ENCODE peak calls at places on chromosomes 13 and 19, in four cellular contexts. S is osteocyte, A is Calu3, T is natural killer cell. Z is an unnamed sample.

GRCh38 chr13:100235311-100235901 is 146.5 kb downstream of the PCCA start:
- DNase-seq in T (no peak), A (peak), S (no peak), Z (no peak)

GRCh38 chr13:21138561-21138960 is 37.8 kb downstream of the SKA3 start:
- DNase-seq in T (no peak), S (no peak), A (no peak), Z (no peak)

GRCh38 chr13:43300817-43301216 is 277.4 kb downstream of the DNAJC15 start:
- DNase-seq in S (no peak), T (no peak), A (no peak), Z (no peak)

GRCh38 chr19:4304509-4305252 is at the start of gene FSD1:
- DNase-seq in S (peak), A (peak), T (peak), Z (peak)

GRCh38 chr13:113398963-113399754 is 35.2 kb upstream of the GRTP1 start:
- DNase-seq in A (no peak), S (no peak), T (no peak), Z (no peak)

GRCh38 chr19:54094601-54095000 is 6.0 kb downstream of the OSCAR start:
- DNase-seq in T (no peak), S (no peak), A (no peak), Z (no peak)

GRCh38 chr13:98648676-98649075 is 71.8 kb upstream of the STK24 start:
- DNase-seq in T (no peak), S (no peak), A (no peak), Z (no peak)

GRCh38 chr13:114074671-114075315 is 57.6 kb downstream of the RASA3 start:
- DNase-seq in S (no peak), T (no peak), A (no peak), Z (no peak)

GRCh38 chr19:2804156-2805004 is 15.3 kb upstream of the ZNF554 start:
- DNase-seq in T (no peak), A (no peak), S (peak), Z (no peak)

GRCh38 chr19:47229674-47230121 is 1.3 kb downstream of the BBC3 start:
- DNase-seq in S (no peak), A (no peak), T (no peak), Z (peak)

GRCh38 chr13:45700971-45701900 is 884 bp upstream of the CBY2 start:
- DNase-seq in A (no peak), T (no peak), S (no peak), Z (no peak)

GRCh38 chr19:53538378-53539109 is 599 bp downstream of the ZNF331 start:
- DNase-seq in T (no peak), A (no peak), S (peak), Z (no peak)

GRCh38 chr13:94632227-94632980 is 30.7 kb downstream of the GPR180 start:
- DNase-seq in S (no peak), T (no peak), A (no peak), Z (no peak)

GRCh38 chr19:31529121-31529520 is 179.9 kb upstream of the TSHZ3 start:
- DNase-seq in A (no peak), S (peak), T (no peak), Z (no peak)

GRCh38 chr13:24747248-24748151 is 16.5 kb upstream of the RNF17 start:
- DNase-seq in S (peak), T (no peak), A (peak), Z (no peak)

GRCh38 chr13:46831588-46832194 is 34.7 kb upstream of the ESD start:
- DNase-seq in T (no peak), S (no peak), A (peak), Z (no peak)

GRCh38 chr19:53808710-53809125 is 15.4 kb downstream of the NLRP12 start:
- DNase-seq in S (no peak), A (peak), T (no peak), Z (no peak)

GRCh38 chr13:35367586-35367985 is 108.9 kb downstream of the MAB21L1 start:
- DNase-seq in A (no peak), S (no peak), T (no peak), Z (no peak)

GRCh38 chr13:33452873-33453558 is 167.5 kb upstream of the STARD13 start:
- DNase-seq in T (no peak), S (no peak), A (no peak), Z (no peak)

GRCh38 chr13:99528547-99528946 is 27.3 kb downstream of the TM9SF2 start:
- DNase-seq in T (no peak), A (no peak), S (no peak), Z (no peak)

GRCh38 chr13:64369121-64369520 is 2861.0 kb downstream of the PCDH9 start:
- DNase-seq in T (no peak), S (no peak), A (no peak), Z (no peak)

GRCh38 chr19:14370169-14370998 is 10.9 kb upstream of the ADGRE5 start:
- DNase-seq in A (no peak), T (no peak), S (no peak), Z (peak)

GRCh38 chr13:42137856-42138537 is 89.5 kb downstream of the DGKH start:
- DNase-seq in S (no peak), A (no peak), T (no peak), Z (no peak)

GRCh38 chr13:100887729-100888151 is 213.1 kb upstream of the TMTC4 start:
- DNase-seq in A (no peak), T (no peak), S (no peak), Z (no peak)

GRCh38 chr13:50412046-50412617 is 396.9 kb downstream of the KCNRG start:
- DNase-seq in S (no peak), A (no peak), T (no peak), Z (no peak)

GRCh38 chr13:93025984-93026383 is 200.6 kb upstream of the GPC6 start:
- DNase-seq in T (no peak), A (no peak), S (no peak), Z (no peak)

GRCh38 chr13:93023929-93024328 is 202.7 kb upstream of the GPC6 start:
- DNase-seq in A (no peak), S (no peak), T (no peak), Z (no peak)

GRCh38 chr13:93029536-93029935 is 197.1 kb upstream of the GPC6 start:
- DNase-seq in T (no peak), S (no peak), A (no peak), Z (no peak)
- TF ChIP-seq CTCF in T (no peak), S (no peak), A (no peak), Z (no peak)

GRCh38 chr13:77492982-77493381 is 42.5 kb upstream of the SCEL start:
- DNase-seq in A (peak), T (no peak), S (no peak), Z (no peak)

GRCh38 chr13:77494226-77494625 is 41.3 kb upstream of the SCEL start:
- DNase-seq in A (no peak), T (no peak), S (no peak), Z (no peak)

GRCh38 chr13:77489566-77490337 is 45.8 kb upstream of the SCEL start:
- DNase-seq in S (no peak), T (no peak), A (no peak), Z (no peak)
- TF ChIP-seq CTCF in S (no peak), T (no peak), A (no peak), Z (no peak)

GRCh38 chr13:111286162-111286561 is 34.3 kb upstream of the TEX29 start:
- DNase-seq in T (no peak), A (no peak), S (no peak), Z (no peak)
- TF ChIP-seq CTCF in T (no peak), A (no peak), S (no peak), Z (no peak)

DNA sequence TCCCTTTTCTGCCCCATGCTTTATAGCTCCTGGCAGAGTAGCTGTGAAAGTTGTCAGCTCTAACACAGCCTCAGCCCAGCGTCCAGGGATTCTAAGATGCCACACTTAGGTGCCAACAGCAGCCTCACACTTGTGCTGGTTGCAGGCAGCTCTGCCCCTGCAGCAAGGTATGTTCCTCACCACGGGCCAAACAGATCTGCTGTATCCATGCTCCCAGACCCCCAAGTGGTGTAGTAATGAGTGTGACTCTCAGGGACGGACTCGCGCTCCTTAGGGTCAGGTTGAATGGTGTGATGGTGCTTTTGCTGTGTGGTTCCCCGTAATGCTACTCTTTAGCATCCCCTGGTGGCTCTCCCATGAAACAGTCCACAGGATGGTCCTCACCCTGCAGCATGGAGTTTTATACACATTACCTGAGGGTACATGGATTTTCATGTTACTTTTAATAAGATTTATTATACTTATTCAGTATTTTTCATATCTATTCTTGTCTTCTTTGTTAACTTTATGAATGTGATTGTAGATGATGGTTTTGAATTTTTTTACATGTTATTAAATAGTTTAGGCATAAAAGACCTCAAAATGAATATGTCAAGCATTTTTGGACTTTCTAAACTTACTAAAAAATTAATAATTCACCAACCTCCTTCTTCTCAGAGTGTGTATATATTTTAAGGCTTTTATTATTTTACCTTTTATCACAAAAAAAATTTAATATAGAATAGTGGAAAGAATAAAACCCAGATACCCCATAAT is 232.5 kb downstream of the SLC7A1 start:
- DNase-seq in A (peak), S (no peak), T (no peak), Z (no peak)
- TF ChIP-seq CTCF in A (peak), S (peak), T (peak), Z (no peak)

DNA sequence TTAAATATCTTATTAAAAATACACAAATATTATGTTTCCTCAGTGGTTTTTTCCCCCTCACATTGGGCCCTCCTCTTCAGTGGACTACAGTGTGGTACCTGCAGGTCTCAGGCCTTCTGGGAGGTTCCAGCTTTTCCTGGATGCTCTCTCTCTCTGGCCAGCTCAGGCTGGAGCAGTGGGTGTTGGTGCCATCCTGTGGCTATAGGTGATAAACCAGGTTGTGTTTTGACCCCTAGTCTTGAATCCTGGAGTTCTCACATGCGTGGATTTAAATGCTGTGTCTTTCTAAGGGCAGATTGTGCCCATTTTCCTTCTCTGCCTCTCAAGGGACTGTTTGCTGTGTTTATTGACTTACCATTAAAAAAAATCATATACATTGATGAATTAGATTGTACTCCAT is 41.2 kb upstream of the ZNF527 start:
- DNase-seq in A (no peak), S (no peak), T (no peak), Z (no peak)
- TF ChIP-seq CTCF in A (no peak), S (peak), T (no peak), Z (no peak)

DNA sequence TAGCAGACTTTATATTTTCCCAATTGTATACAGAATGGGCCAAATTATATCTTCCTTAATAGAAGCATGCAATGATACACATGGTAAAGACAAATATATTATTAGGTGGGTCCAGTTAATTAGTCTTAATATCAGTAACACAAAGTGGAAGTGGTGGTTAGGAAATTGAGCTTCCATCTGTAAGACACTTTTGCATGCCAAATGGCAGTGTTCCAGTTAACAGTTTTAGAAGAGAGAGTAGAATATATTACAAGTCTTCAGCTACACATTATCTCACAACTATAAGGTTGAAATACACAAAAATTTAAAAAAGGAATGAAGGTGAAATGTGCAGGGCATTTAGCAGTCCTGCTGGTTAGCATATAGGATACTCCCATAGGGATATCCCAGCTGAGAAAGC is 536.5 kb downstream of the PCDH9 start:
- DNase-seq in S (no peak), A (no peak), T (no peak), Z (no peak)
- TF ChIP-seq CTCF in S (no peak), A (no peak), T (no peak), Z (no peak)

DNA sequence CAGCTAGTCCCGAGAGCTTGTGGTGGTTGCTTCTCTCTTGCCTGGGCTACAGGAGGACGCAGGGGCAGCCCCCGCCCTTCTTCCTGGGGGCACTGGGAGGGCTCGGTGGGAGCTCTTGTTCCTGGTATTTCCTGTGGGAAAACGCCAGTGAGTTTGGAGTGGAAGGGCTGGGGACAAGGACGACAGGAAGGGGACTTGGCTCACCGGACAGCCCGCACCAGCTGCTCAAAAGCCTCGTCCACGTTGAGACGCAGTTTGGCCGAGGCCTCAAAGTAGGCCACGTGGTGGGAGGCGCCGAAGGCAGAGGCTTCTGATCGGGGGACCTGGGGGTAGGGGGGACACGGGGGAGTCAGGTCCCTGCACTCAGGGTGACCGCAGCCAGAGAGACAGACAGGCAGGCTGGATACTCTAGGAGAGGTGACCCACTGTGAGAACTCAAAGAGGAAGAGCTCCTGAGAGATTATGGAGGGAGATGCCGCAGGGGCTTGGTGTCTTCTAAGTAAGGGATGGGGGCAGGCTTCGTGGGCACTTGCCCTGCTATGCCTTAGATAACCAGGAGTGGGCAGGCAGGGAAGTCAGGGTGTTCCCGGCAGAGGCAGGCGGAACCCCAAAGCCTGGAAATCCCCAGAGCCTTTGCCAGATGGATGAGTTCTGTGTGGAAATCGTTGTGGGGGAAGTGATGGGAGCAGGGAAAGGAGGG is 4.3 kb downstream of the RRAS start:
- DNase-seq in S (no peak), A (no peak), T (no peak), Z (no peak)
- TF ChIP-seq CTCF in S (no peak), A (no peak), T (no peak), Z (no peak)

DNA sequence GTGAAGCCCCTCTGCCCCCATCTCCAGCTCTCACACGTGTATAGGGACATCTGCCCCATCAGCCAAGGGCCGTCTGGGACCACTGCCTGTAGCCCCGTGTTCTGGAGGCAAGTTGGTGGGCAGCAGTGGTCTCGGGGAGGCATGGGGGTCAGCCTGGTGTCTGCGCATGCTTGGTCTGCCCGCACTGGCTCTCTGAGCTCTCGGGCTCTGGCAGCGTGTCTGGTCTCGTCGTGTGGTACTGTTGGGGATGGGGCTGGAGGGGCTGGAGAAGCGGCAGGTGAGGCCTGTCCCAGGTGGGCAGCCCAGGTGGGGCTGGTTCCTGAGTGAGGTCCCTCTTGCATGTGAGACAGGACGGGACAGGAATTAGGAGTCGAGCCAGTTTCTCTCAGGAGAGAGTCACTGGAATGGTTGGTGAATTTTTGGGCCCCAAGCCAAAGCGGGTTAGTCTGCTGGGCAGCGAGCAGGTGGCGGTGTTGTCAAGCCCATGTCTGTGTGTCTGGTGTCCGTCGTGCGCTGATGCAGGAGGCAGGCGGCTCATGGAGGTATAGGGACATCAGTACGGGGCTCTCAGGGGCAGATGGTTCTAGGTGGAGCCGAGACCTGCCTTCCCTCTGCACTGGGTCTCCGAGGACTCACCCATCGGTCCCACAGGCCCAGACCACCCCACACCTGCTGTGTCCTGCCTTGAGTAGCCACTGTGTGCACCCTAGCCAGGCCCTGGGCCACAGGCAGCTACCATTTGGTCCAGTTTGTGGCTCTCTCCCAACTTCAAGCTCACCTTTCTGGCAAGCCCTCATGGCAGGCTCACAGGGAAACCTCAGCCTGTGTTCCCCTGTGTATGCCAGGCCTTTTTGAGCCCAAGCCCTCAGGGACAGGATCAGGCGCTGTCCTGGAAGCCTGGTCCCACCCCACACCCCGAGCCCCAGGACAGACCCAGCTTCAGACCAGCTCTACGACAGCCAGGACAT is 18.2 kb downstream of the COMP start:
- DNase-seq in S (no peak), A (no peak), T (no peak), Z (no peak)
- TF ChIP-seq CTCF in S (no peak), A (no peak), T (no peak), Z (no peak)

GRCh38 chr13:75355609-75356008 is 126.4 kb downstream of the TBC1D4 start:
- DNase-seq in S (no peak), T (no peak), A (no peak), Z (no peak)

GRCh38 chr13:75356426-75356825 is 125.5 kb downstream of the TBC1D4 start:
- DNase-seq in T (no peak), S (no peak), A (no peak), Z (no peak)

GRCh38 chr13:75360170-75360569 is 121.8 kb downstream of the TBC1D4 start:
- DNase-seq in A (no peak), S (no peak), T (no peak), Z (no peak)

GRCh38 chr13:75359266-75359665 is 122.7 kb downstream of the TBC1D4 start:
- DNase-seq in S (no peak), T (no peak), A (no peak), Z (no peak)

GRCh38 chr13:75357576-75358295 is 124.2 kb downstream of the TBC1D4 start:
- DNase-seq in A (peak), T (no peak), S (no peak), Z (no peak)
- TF ChIP-seq CTCF in A (no peak), T (peak), S (peak), Z (no peak)

Z was measured in activated B cell treated with CpG ODN at 0.5 μM for 24 hours.